ENCODE peak calls at places on chromosome 22, in six cellular contexts. One of them, this sample, is unnamed.

GRCh38 chr22:30994960-30995359 is 25.9 kb downstream of the TUG1 start:
- DNase-seq in bronchial epithelial cell: no peak
- DNase-seq in NCI-H2029: no peak
- DNase-seq in stimulated activated naive CD8-positive, alpha-beta T cell treated with anti-CD3 and anti-CD28 coated beads, Interleukin-15, amount 100 ng/mL, for 72 hours: no peak
- DNase-seq in stimulated activated naive CD4-positive, alpha-beta T cell: no peak
- DNase-seq in nucleus accumbens: no peak
- DNase-seq in this sample: no peak

GRCh38 chr22:45476814-45477213 is 25.9 kb upstream of the FBLN1 start:
- DNase-seq in stimulated activated naive CD8-positive, alpha-beta T cell treated with anti-CD3 and anti-CD28 coated beads, Interleukin-15, amount 100 ng/mL, for 72 hours: no peak
- DNase-seq in NCI-H2029: no peak
- DNase-seq in stimulated activated naive CD4-positive, alpha-beta T cell: no peak
- DNase-seq in nucleus accumbens: no peak
- DNase-seq in bronchial epithelial cell: no peak
- DNase-seq in this sample: no peak

GRCh38 chr22:36760716-36761115 is 15.2 kb downstream of the IFT27 start:
- DNase-seq in nucleus accumbens: no peak
- DNase-seq in stimulated activated naive CD4-positive, alpha-beta T cell: no peak
- DNase-seq in NCI-H2029: no peak
- DNase-seq in bronchial epithelial cell: no peak
- DNase-seq in stimulated activated naive CD8-positive, alpha-beta T cell treated with anti-CD3 and anti-CD28 coated beads, Interleukin-15, amount 100 ng/mL, for 72 hours: no peak
- DNase-seq in this sample: no peak

GRCh38 chr22:20084547-20085413 is 4.7 kb downstream of the DGCR8 start:
- DNase-seq in bronchial epithelial cell: peak
- DNase-seq in stimulated activated naive CD4-positive, alpha-beta T cell: no peak
- DNase-seq in nucleus accumbens: no peak
- DNase-seq in stimulated activated naive CD8-positive, alpha-beta T cell treated with anti-CD3 and anti-CD28 coated beads, Interleukin-15, amount 100 ng/mL, for 72 hours: no peak
- DNase-seq in NCI-H2029: no peak
- DNase-seq in this sample: no peak

GRCh38 chr22:20741634-20742581 is 32.0 kb upstream of the SERPIND1 start:
- DNase-seq in nucleus accumbens: no peak
- DNase-seq in stimulated activated naive CD4-positive, alpha-beta T cell: peak
- DNase-seq in NCI-H2029: no peak
- DNase-seq in stimulated activated naive CD8-positive, alpha-beta T cell treated with anti-CD3 and anti-CD28 coated beads, Interleukin-15, amount 100 ng/mL, for 72 hours: peak
- DNase-seq in bronchial epithelial cell: peak
- DNase-seq in this sample: no peak

GRCh38 chr22:18048441-18048898 is 24.1 kb upstream of the MICAL3 start:
- DNase-seq in stimulated activated naive CD4-positive, alpha-beta T cell: no peak
- DNase-seq in bronchial epithelial cell: no peak
- DNase-seq in stimulated activated naive CD8-positive, alpha-beta T cell treated with anti-CD3 and anti-CD28 coated beads, Interleukin-15, amount 100 ng/mL, for 72 hours: no peak
- DNase-seq in nucleus accumbens: no peak
- DNase-seq in NCI-H2029: no peak
- DNase-seq in this sample: no peak

GRCh38 chr22:17339095-17339693 is 30.1 kb upstream of the CECR2 start:
- DNase-seq in bronchial epithelial cell: peak
- DNase-seq in stimulated activated naive CD4-positive, alpha-beta T cell: no peak
- DNase-seq in NCI-H2029: no peak
- DNase-seq in nucleus accumbens: no peak
- DNase-seq in stimulated activated naive CD8-positive, alpha-beta T cell treated with anti-CD3 and anti-CD28 coated beads, Interleukin-15, amount 100 ng/mL, for 72 hours: no peak
- DNase-seq in this sample: no peak

GRCh38 chr22:20749453-20749852 is 24.5 kb upstream of the SERPIND1 start:
- DNase-seq in NCI-H2029: no peak
- DNase-seq in stimulated activated naive CD4-positive, alpha-beta T cell: no peak
- DNase-seq in stimulated activated naive CD8-positive, alpha-beta T cell treated with anti-CD3 and anti-CD28 coated beads, Interleukin-15, amount 100 ng/mL, for 72 hours: no peak
- DNase-seq in nucleus accumbens: no peak
- DNase-seq in bronchial epithelial cell: no peak
- DNase-seq in this sample: no peak

GRCh38 chr22:49770454-49771265 is 57.0 kb downstream of the BRD1 start:
- DNase-seq in NCI-H2029: no peak
- DNase-seq in stimulated activated naive CD8-positive, alpha-beta T cell treated with anti-CD3 and anti-CD28 coated beads, Interleukin-15, amount 100 ng/mL, for 72 hours: no peak
- DNase-seq in nucleus accumbens: no peak
- DNase-seq in bronchial epithelial cell: no peak
- DNase-seq in stimulated activated naive CD4-positive, alpha-beta T cell: no peak
- DNase-seq in this sample: no peak

GRCh38 chr22:30328466-30329049 is 1.8 kb upstream of the TBC1D10A start:
- DNase-seq in stimulated activated naive CD4-positive, alpha-beta T cell: no peak
- DNase-seq in bronchial epithelial cell: no peak
- DNase-seq in stimulated activated naive CD8-positive, alpha-beta T cell treated with anti-CD3 and anti-CD28 coated beads, Interleukin-15, amount 100 ng/mL, for 72 hours: no peak
- DNase-seq in nucleus accumbens: no peak
- DNase-seq in NCI-H2029: no peak
- DNase-seq in this sample: no peak

GRCh38 chr22:50505276-50505775 is 2.2 kb downstream of the LMF2 start:
- DNase-seq in nucleus accumbens: no peak
- DNase-seq in NCI-H2029: no peak
- DNase-seq in bronchial epithelial cell: no peak
- DNase-seq in stimulated activated naive CD4-positive, alpha-beta T cell: no peak
- DNase-seq in stimulated activated naive CD8-positive, alpha-beta T cell treated with anti-CD3 and anti-CD28 coated beads, Interleukin-15, amount 100 ng/mL, for 72 hours: no peak
- DNase-seq in this sample: no peak

GRCh38 chr22:33451851-33452469 is 393.8 kb upstream of the SYN3 start:
- DNase-seq in bronchial epithelial cell: no peak
- DNase-seq in stimulated activated naive CD4-positive, alpha-beta T cell: no peak
- DNase-seq in nucleus accumbens: no peak
- DNase-seq in stimulated activated naive CD8-positive, alpha-beta T cell treated with anti-CD3 and anti-CD28 coated beads, Interleukin-15, amount 100 ng/mL, for 72 hours: no peak
- DNase-seq in NCI-H2029: peak
- DNase-seq in this sample: no peak

GRCh38 chr22:39292561-39293074 is 26.8 kb downstream of the RPL3 start:
- DNase-seq in bronchial epithelial cell: peak
- DNase-seq in stimulated activated naive CD4-positive, alpha-beta T cell: no peak
- DNase-seq in nucleus accumbens: no peak
- DNase-seq in stimulated activated naive CD8-positive, alpha-beta T cell treated with anti-CD3 and anti-CD28 coated beads, Interleukin-15, amount 100 ng/mL, for 72 hours: no peak
- DNase-seq in NCI-H2029: peak
- DNase-seq in this sample: peak